ENCODE peak calls at places on chromosomes 6 and 20, in eight cellular contexts. S, U, F, G, L, B, W and A are unnamed samples.

GRCh38 chr6:157162756-157163433 is 160.4 kb downstream of the TMEM242 start:
- DNase-seq in F (no peak), B (no peak), L (no peak), S (no peak), U (no peak), G (no peak), W (no peak), A (no peak)

GRCh38 chr6:121548146-121548545 is 112.7 kb downstream of the GJA1 start:
- DNase-seq in L (no peak), G (no peak), F (no peak), B (no peak), S (no peak), W (no peak), U (no peak), A (no peak)

GRCh38 chr6:27248783-27249182 is 1.3 kb downstream of the PRSS16 start:
- DNase-seq in B (no peak), W (no peak), G (no peak), L (no peak), F (no peak), S (no peak), U (no peak), A (no peak)

GRCh38 chr6:134850906-134851305 is 99.0 kb downstream of the ALDH8A1 start:
- DNase-seq in W (no peak), B (no peak), G (no peak), L (no peak), S (no peak), U (no peak), F (no peak), A (no peak)

GRCh38 chr6:149906405-149906804 is 8.5 kb upstream of the RAET1E start:
- DNase-seq in U (no peak), F (no peak), W (no peak), G (no peak), S (no peak), L (no peak), B (no peak), A (no peak)

GRCh38 chr6:160733045-160733646 is 31.1 kb downstream of the PLG start:
- DNase-seq in S (no peak), W (peak), G (no peak), U (peak), L (peak), B (peak), F (peak), A (no peak)

GRCh38 chr6:119541132-119541905 is 191.8 kb upstream of the MAN1A1 start:
- DNase-seq in F (no peak), L (no peak), B (no peak), S (peak), G (no peak), U (peak), W (no peak), A (no peak)

GRCh38 chr6:161195418-161195817 is 78.4 kb downstream of the AGPAT4 start:
- DNase-seq in W (no peak), L (no peak), G (no peak), U (no peak), S (no peak), B (no peak), F (no peak), A (no peak)

GRCh38 chr20:52219441-52219840 is 27.9 kb upstream of the ZFP64 start:
- DNase-seq in B (peak), G (no peak), L (no peak), F (no peak), S (peak), W (no peak), U (no peak), A (no peak)
- TF ChIP-seq CTCF in B (peak), G (no peak), L (no peak), F (no peak), S (peak), W (no peak), U (peak), A (no peak)

GRCh38 chr20:4817230-4817671 is 95.5 kb downstream of the PRND start:
- DNase-seq in G (no peak), F (no peak), B (no peak), W (no peak), S (no peak), U (no peak), L (no peak), A (no peak)
- TF ChIP-seq CTCF in G (no peak), F (no peak), B (peak), W (no peak), S (no peak), U (no peak), L (no peak), A (peak)

GRCh38 chr6:163808871-163809270 is 394.4 kb downstream of the QKI start:
- DNase-seq in U (no peak), W (no peak), G (no peak), B (no peak), F (no peak), S (no peak), L (no peak), A (no peak)
- TF ChIP-seq CTCF in U (no peak), W (no peak), G (no peak), B (no peak), F (no peak), S (no peak), L (no peak), A (no peak)

GRCh38 chr6:116633685-116634084 is 17.4 kb downstream of the RSPH4A start:
- DNase-seq in S (no peak), U (no peak), G (no peak), B (peak), L (no peak), W (no peak), F (no peak), A (no peak)
- TF ChIP-seq CTCF in S (peak), U (peak), G (no peak), B (peak), L (no peak), W (no peak), F (peak), A (peak)

GRCh38 chr6:116096979-116097816 is 3.5 kb upstream of the NT5DC1 start:
- DNase-seq in B (peak), L (no peak), W (no peak), G (no peak), S (no peak), U (no peak), F (no peak), A (no peak)
- TF ChIP-seq CTCF in B (peak), L (peak), W (peak), G (no peak), S (peak), U (peak), F (peak), A (peak)

GRCh38 chr20:1326031-1326930 is 2.7 kb downstream of the SDCBP2 start:
- DNase-seq in W (peak), F (no peak), B (no peak), U (no peak), S (no peak), G (peak), L (no peak), A (peak)

GRCh38 chr20:1323830-1324597 is 4.9 kb downstream of the SDCBP2 start:
- DNase-seq in L (no peak), B (no peak), W (no peak), S (no peak), U (no peak), G (peak), F (no peak), A (peak)

GRCh38 chr20:1327241-1327653 is 1.7 kb downstream of the SDCBP2 start:
- DNase-seq in L (no peak), U (no peak), W (peak), F (no peak), B (no peak), G (peak), S (no peak), A (peak)

GRCh38 chr20:1324598-1325172 is 4.3 kb downstream of the SDCBP2 start:
- DNase-seq in W (no peak), B (no peak), F (no peak), L (no peak), G (peak), U (no peak), S (no peak), A (peak)

GRCh38 chr20:1325173-1326030 is 3.5 kb downstream of the SDCBP2 start:
- DNase-seq in W (peak), F (peak), S (peak), G (peak), B (peak), L (peak), U (peak), A (peak)
- TF ChIP-seq CTCF in W (peak), F (no peak), S (no peak), G (peak), B (no peak), L (peak), U (no peak), A (peak)

DNA sequence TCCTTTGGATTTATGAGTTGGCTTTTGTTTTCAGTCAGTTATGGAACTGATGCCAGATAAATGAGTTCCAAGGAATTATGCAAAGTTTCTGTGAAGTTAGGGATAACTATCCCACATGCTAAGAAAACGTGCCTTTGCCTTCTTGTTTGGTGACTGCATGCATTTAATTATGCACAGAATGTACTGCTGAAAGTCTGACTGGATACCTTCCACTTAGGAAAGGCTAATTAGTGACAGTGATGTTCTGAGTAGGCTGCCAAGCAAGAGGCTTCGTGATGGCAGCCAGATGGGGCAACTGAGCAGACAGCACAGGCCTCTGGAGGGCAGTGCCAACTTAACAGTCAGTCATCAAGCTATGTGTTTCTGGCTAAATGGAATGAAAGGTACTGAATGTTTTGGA is 289.9 kb downstream of the CD109 start:
- DNase-seq in B (no peak), L (no peak), G (no peak), S (no peak), W (no peak), U (peak), F (no peak), A (no peak)
- TF ChIP-seq CTCF in B (peak), L (no peak), G (no peak), S (no peak), W (no peak), U (peak), F (no peak), A (no peak)

GRCh38 chr20:19074828-19075516 is 137.5 kb upstream of the SLC24A3 start:
- DNase-seq in G (no peak), L (no peak), S (peak), F (no peak), U (no peak), B (no peak), W (no peak), A (no peak)
- TF ChIP-seq CTCF in G (no peak), L (no peak), S (no peak), F (no peak), U (no peak), B (no peak), W (no peak), A (no peak)

DNA sequence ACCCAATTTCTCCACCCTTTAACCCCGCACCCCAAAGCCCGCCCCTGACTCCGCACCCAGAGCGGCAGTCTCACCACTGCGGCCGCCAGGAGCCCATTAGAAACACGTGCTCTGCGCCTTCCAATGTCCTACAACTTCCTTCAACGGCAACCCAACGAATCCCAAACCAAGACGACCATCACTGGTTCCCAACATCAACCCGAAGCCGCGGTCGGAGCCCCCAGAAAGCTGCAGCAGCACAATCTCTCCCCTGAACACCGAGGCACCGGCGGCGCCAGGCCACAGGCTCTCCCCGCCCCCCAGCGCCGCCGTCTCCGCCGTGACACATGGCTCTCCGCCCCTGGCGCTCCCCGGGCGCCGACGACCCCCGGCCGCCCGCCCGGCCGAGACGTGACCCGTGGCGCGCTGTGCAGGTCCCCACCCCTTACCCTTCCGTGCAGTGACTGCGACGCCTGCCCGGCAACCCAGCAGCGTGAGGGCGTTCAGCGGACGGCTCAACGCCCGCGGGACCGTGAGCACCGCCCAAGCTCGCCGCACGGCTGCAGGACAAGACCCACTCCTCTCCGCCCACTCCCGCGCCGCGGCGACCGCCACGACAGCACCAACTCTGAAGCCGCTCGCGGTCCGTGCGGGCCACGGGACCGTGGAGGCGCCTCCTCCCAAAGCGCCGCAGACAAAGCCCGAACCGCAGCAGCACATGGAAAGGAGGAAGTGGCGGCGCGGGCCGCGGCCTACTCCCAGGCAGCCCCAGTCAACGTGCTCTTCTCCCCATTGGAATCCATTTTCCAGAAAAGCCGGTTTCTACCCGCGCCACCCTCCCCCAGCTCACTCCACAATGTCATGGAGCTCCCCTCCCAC is 541 bp downstream of the SYNCRIP start:
- DNase-seq in L (peak), F (peak), W (peak), B (peak), U (no peak), G (peak), S (no peak), A (peak)
- TF ChIP-seq CTCF in L (no peak), F (no peak), W (no peak), B (no peak), U (no peak), G (no peak), S (no peak), A (peak)

DNA sequence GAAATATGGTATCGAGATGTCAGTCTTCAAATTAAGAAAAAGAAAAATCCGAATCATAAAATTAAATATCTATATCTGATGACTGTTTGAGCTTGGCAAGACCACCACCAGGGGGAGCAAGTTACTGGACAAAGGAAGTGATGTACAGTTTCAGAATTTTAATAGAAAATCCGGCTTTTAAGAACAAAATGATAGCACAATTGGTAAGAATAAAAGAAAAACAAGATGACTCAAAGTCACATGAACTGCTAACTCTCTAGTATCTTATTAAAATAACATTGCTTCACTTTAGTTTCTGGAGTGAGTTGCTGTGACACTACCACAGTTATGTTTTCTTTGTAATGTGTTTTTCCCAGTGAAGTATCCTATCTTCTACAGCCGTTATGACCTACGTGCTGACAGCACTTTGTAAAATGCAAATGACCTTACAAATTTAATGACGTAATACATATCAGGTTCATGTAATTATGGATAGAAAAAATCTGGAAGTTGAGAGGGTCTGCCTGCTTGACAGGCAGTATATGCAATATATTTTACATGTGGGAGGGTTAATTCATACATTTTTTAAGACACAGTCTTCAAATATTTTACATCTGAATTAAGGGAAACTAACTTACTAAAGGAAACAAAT is 405.3 kb upstream of the HS3ST5 start:
- DNase-seq in U (peak), F (peak), L (no peak), G (peak), S (peak), B (peak), W (no peak), A (no peak)
- TF ChIP-seq CTCF in U (peak), F (peak), L (peak), G (no peak), S (peak), B (peak), W (peak), A (peak)